ENCODE peak calls at places on chromosomes 1 and 21, in four cellular contexts. N is neural progenitor cell, Y is fibroblast of pulmonary artery, D is lower lobe of right lung. G is an unnamed sample.

GRCh38 chr1:51616903-51617708 is at the start of gene OSBPL9:
- DNase-seq in N (peak), Y (peak), D (peak), G (peak)

GRCh38 chr21:31720330-31720729 is 11.6 kb downstream of the SCAF4 start:
- DNase-seq in N (no peak), Y (no peak), D (no peak), G (no peak)

GRCh38 chr1:165645654-165646366 is 14.8 kb downstream of the MGST3 start:
- DNase-seq in N (no peak), Y (no peak), D (no peak), G (no peak)

GRCh38 chr1:17201201-17202021 is 3.5 kb upstream of the PADI1 start:
- DNase-seq in N (no peak), Y (no peak), D (peak), G (peak)

GRCh38 chr1:151992345-151993083 is 1.1 kb downstream of the S100A10 start:
- DNase-seq in N (peak), Y (peak), D (peak), G (peak)

GRCh38 chr21:41363370-41364270 is 1.8 kb downstream of the MX2 start:
- DNase-seq in N (no peak), Y (no peak), D (no peak), G (no peak)

GRCh38 chr1:186066411-186066810 is 308.6 kb downstream of the TPR start:
- DNase-seq in N (no peak), Y (no peak), D (no peak), G (no peak)

GRCh38 chr1:206735553-206736031 is 35.0 kb upstream of the IL19 start:
- DNase-seq in N (no peak), Y (peak), D (no peak), G (peak)

GRCh38 chr1:175462618-175463017 is 270.0 kb upstream of the KIAA0040 start:
- DNase-seq in N (no peak), Y (no peak), D (no peak), G (no peak)

GRCh38 chr1:8962812-8963669 is 17.4 kb downstream of the CA6 start:
- DNase-seq in N (peak), Y (peak), D (peak), G (no peak)

GRCh38 chr1:33454646-33455282 is 17.7 kb upstream of the ZSCAN20 start:
- DNase-seq in N (no peak), Y (no peak), D (no peak), G (peak)

GRCh38 chr21:39730418-39731107 is 14.4 kb upstream of the IGSF5 start:
- DNase-seq in N (no peak), Y (no peak), D (no peak), G (no peak)

GRCh38 chr1:210371916-210372315 is 43.2 kb downstream of the HHAT start:
- DNase-seq in N (no peak), Y (no peak), D (no peak), G (no peak)

GRCh38 chr1:26112407-26112775 is 767 bp downstream of the PDIK1L start:
- DNase-seq in N (no peak), Y (no peak), D (no peak), G (no peak)

GRCh38 chr1:1959840-1960479 is 40.9 kb upstream of the TMEM52 start:
- DNase-seq in N (peak), Y (peak), D (peak), G (peak)

GRCh38 chr1:94481473-94481933 is 60.1 kb downstream of the F3 start:
- DNase-seq in N (peak), Y (peak), D (peak), G (peak)

GRCh38 chr1:204878835-204879234 is 8.2 kb downstream of the NFASC start:
- DNase-seq in N (no peak), Y (no peak), D (no peak), G (no peak)

GRCh38 chr21:33434770-33435360 is 31.7 kb downstream of the IFNGR2 start:
- DNase-seq in N (no peak), Y (peak), D (peak), G (peak)

GRCh38 chr1:3902111-3902511 is 2.0 kb upstream of the C1orf174 start:
- DNase-seq in N (no peak), Y (no peak), D (peak), G (no peak)

GRCh38 chr1:212514056-212514614 is 81.4 kb downstream of the NENF start:
- DNase-seq in N (no peak), Y (peak), D (peak), G (peak)

GRCh38 chr1:32798679-32799416 is 18.3 kb downstream of the YARS1 start:
- DNase-seq in N (no peak), Y (no peak), D (no peak), G (no peak)

GRCh38 chr1:216785760-216786159 is 62.5 kb upstream of the ESRRG start:
- DNase-seq in N (no peak), Y (no peak), D (no peak), G (no peak)

GRCh38 chr1:1173793-1174415 is at the start of gene TTLL10:
- DNase-seq in N (peak), Y (no peak), D (peak), G (no peak)

GRCh38 chr1:54464477-54465146 is 58.4 kb upstream of the SSBP3 start:
- DNase-seq in N (no peak), Y (no peak), D (no peak), G (no peak)

GRCh38 chr1:228373681-228374571 is 32.7 kb downstream of the TRIM11 start:
- DNase-seq in N (no peak), Y (no peak), D (peak), G (no peak)

GRCh38 chr1:20187103-20187812 is 940 bp upstream of the PLA2G2C start:
- DNase-seq in N (no peak), Y (no peak), D (peak), G (no peak)

GRCh38 chr1:222824641-222825040 is 9.8 kb downstream of the DISP1 start:
- DNase-seq in N (no peak), Y (no peak), D (no peak), G (no peak)

GRCh38 chr21:44846485-44847260 is 26.8 kb downstream of the PTTG1IP start:
- DNase-seq in N (peak), Y (peak), D (peak), G (no peak)

GRCh38 chr1:169951108-169951507 is 57.4 kb upstream of the SCYL3 start:
- DNase-seq in N (no peak), Y (no peak), D (no peak), G (no peak)

GRCh38 chr1:81670286-81670685 is 130.4 kb upstream of the ADGRL2 start:
- DNase-seq in N (no peak), Y (peak), D (peak), G (peak)

GRCh38 chr21:35780983-35781382 is 279.3 kb downstream of the SETD4 start:
- DNase-seq in N (no peak), Y (no peak), D (no peak), G (no peak)

GRCh38 chr1:31757204-31757679 is 6.9 kb downstream of the ADGRB2 start:
- DNase-seq in N (no peak), Y (no peak), D (no peak), G (no peak)

GRCh38 chr1:168732736-168733135 is 3.7 kb upstream of the DPT start:
- DNase-seq in N (no peak), Y (no peak), D (no peak), G (no peak)

GRCh38 chr1:25694591-25695007 is 78.0 kb downstream of the MAN1C1 start:
- DNase-seq in N (no peak), Y (peak), D (no peak), G (no peak)

GRCh38 chr1:248849152-248849551 is 9.7 kb downstream of the ZNF692 start:
- DNase-seq in N (no peak), Y (no peak), D (no peak), G (no peak)

GRCh38 chr1:8314346-8315280 is 3.3 kb upstream of the SLC45A1 start:
- DNase-seq in N (peak), Y (peak), D (peak), G (peak)

GRCh38 chr1:184223216-184223615 is 163.6 kb upstream of the C1orf21 start:
- DNase-seq in N (no peak), Y (no peak), D (no peak), G (no peak)

GRCh38 chr1:152141971-152142584 is 16.9 kb downstream of the RPTN start:
- DNase-seq in N (peak), Y (peak), D (peak), G (peak)

GRCh38 chr21:17003763-17004373 is 509.0 kb upstream of the CXADR start:
- DNase-seq in N (no peak), Y (peak), D (no peak), G (peak)
- H3K4me3 ChIP-seq in N (no peak), Y (no peak), D (peak), G (peak)

GRCh38 chr1:58898739-58899580 is 115.1 kb upstream of the JUN start:
- DNase-seq in N (no peak), Y (peak), D (peak), G (no peak)
- TF ChIP-seq CTCF in N (no peak), Y (no peak), D (no peak), G (no peak)

GRCh38 chr1:64357376-64357775 is 112.6 kb upstream of the CACHD1 start:
- DNase-seq in N (no peak), Y (no peak), D (no peak), G (no peak)
- H3K4me3 ChIP-seq in N (no peak), Y (no peak), D (no peak), G (no peak)

GRCh38 chr1:172960019-172960418 is 90.7 kb downstream of the TNFSF18 start:
- DNase-seq in N (no peak), Y (no peak), D (no peak), G (no peak)

GRCh38 chr1:172956871-172957270 is 93.9 kb downstream of the TNFSF18 start:
- DNase-seq in N (no peak), Y (no peak), D (no peak), G (no peak)

GRCh38 chr1:172957491-172957890 is 93.2 kb downstream of the TNFSF18 start:
- DNase-seq in N (no peak), Y (no peak), D (no peak), G (no peak)

GRCh38 chr1:172959578-172959977 is 91.2 kb downstream of the TNFSF18 start:
- DNase-seq in N (no peak), Y (no peak), D (no peak), G (no peak)

GRCh38 chr1:172960454-172961208 is 90.1 kb downstream of the TNFSF18 start:
- DNase-seq in N (no peak), Y (peak), D (no peak), G (peak)
- TF ChIP-seq CTCF in N (no peak), Y (peak), D (no peak), G (no peak)